ENCODE peak calls at places on chromosomes 13 and 19, in eight cellular contexts. Z is stimulated activated CD4-positive, alpha-beta T cell treated with anti-CD3 and anti-CD28 coated beads, Interleukin-2, amount 100 ng/mL, for 48 hours; E is H9; B is AG08396; T is cardiac septum; V is immature natural killer cell; G is GM23248; H is ovary. D is an unnamed sample.
A peak's percentile ranks its signal among the peaks of the same experiment; 100 is the strongest.

GRCh38 chr13:51355217-51355616 is 15.7 kb downstream of the SERPINE3 start:
- DNase-seq in V (no peak), Z (no peak), E (no peak), B (no peak), H (no peak), T (no peak), G (no peak), D (no peak)

GRCh38 chr19:9914001-9914314 is 22.4 kb downstream of the OLFM2 start:
- DNase-seq in V (no peak), T (no peak), Z (no peak), B (peak; percentile 54), E (peak; percentile 55), G (no peak), H (no peak), D (no peak)

GRCh38 chr19:7953060-7953459 is 9.6 kb upstream of the TIMM44 start:
- DNase-seq in G (peak; percentile 44), V (no peak), Z (no peak), H (no peak), T (no peak), B (no peak), E (no peak), D (no peak)

GRCh38 chr19:38550376-38550775 is 67.4 kb downstream of the MAP4K1 start:
- DNase-seq in E (no peak), V (no peak), H (no peak), G (no peak), Z (no peak), B (no peak), T (no peak), D (no peak)

GRCh38 chr13:99812611-99813010 is 159.0 kb downstream of the ZIC5 start:
- DNase-seq in G (peak; percentile 60), H (no peak), E (no peak), Z (no peak), B (peak; percentile 35), V (no peak), T (no peak), D (no peak)

GRCh38 chr13:111184685-111185401 is 69.7 kb downstream of the ARHGEF7 start:
- DNase-seq in H (no peak), G (no peak), T (no peak), B (no peak), E (no peak), V (peak; percentile 73), Z (no peak), D (peak; percentile 96)

GRCh38 chr13:113126265-113127150 is 3.9 kb downstream of the F10 start:
- DNase-seq in E (no peak), B (no peak), Z (no peak), V (no peak), G (no peak), T (peak; percentile 68), H (no peak), D (no peak)

GRCh38 chr13:44331912-44332840 is 41.4 kb upstream of the SERP2 start:
- DNase-seq in B (peak; percentile 35), G (peak; percentile 72), V (no peak), Z (no peak), H (peak; percentile 85), E (no peak), T (peak; percentile 85), D (no peak)

GRCh38 chr19:28609091-28609755 is 603.7 kb downstream of the UQCRFS1 start:
- DNase-seq in Z (no peak), T (no peak), G (no peak), H (no peak), V (no peak), B (no peak), E (no peak), D (no peak)

GRCh38 chr19:35901055-35901644 is 810 bp upstream of the NFKBID start:
- DNase-seq in B (peak; percentile 82), V (no peak), Z (no peak), T (no peak), E (no peak), H (no peak), G (peak; percentile 88), D (no peak)

GRCh38 chr13:64158910-64159309 is 2743.3 kb upstream of the PCDH20 start:
- DNase-seq in B (no peak), E (no peak), T (no peak), Z (no peak), V (no peak), G (peak; percentile 6), H (no peak), D (no peak)

GRCh38 chr19:41744850-41745249 is 10.5 kb upstream of the CEACAM6 start:
- DNase-seq in T (no peak), H (no peak), B (no peak), V (no peak), E (no peak), Z (no peak), G (no peak), D (no peak)

GRCh38 chr19:12052057-12052570 is 647 bp downstream of the ZNF878 start:
- DNase-seq in B (peak; percentile 19), V (no peak), H (no peak), E (no peak), T (no peak), Z (no peak), G (peak; percentile 48), D (no peak)

GRCh38 chr13:71285700-71286099 is 581.3 kb downstream of the DACH1 start:
- DNase-seq in G (no peak), B (no peak), E (no peak), T (no peak), Z (no peak), H (no peak), V (no peak), D (no peak)

GRCh38 chr13:69970521-69970920 is 137.1 kb upstream of the ATXN8OS start:
- DNase-seq in H (no peak), B (no peak), E (peak; percentile 26), G (no peak), V (no peak), Z (no peak), T (no peak), D (no peak)

GRCh38 chr13:26179344-26179743 is 42.8 kb downstream of the RNF6 start:
- DNase-seq in G (no peak), E (no peak), H (no peak), T (no peak), V (no peak), B (no peak), Z (no peak), D (no peak)

GRCh38 chr19:11373166-11373884 is 1.1 kb upstream of the SWSAP1 start:
- DNase-seq in Z (no peak), V (no peak), H (no peak), G (peak; percentile 42), B (no peak), T (no peak), E (peak; percentile 74), D (no peak)

GRCh38 chr19:31339405-31339804 is 9.8 kb downstream of the TSHZ3 start:
- DNase-seq in H (no peak), E (peak; percentile 21), B (no peak), T (no peak), V (no peak), G (no peak), Z (no peak), D (no peak)

GRCh38 chr19:3420244-3420755 is 53.9 kb downstream of the NFIC start:
- DNase-seq in T (no peak), G (no peak), V (no peak), H (no peak), E (no peak), B (no peak), Z (no peak), D (no peak)

GRCh38 chr13:35979378-35979911 is 151.7 kb downstream of the DCLK1 start:
- DNase-seq in V (no peak), G (peak; percentile 96), B (peak; percentile 84), E (no peak), H (peak; percentile 61), T (no peak), Z (no peak), D (no peak)

GRCh38 chr19:22620912-22621311 is 13.2 kb upstream of the ZNF492 start:
- DNase-seq in H (no peak), B (no peak), G (no peak), E (no peak), T (peak; percentile 50), V (no peak), Z (no peak), D (no peak)

GRCh38 chr19:51339313-51339686 is 2.6 kb downstream of the VSIG10L start:
- DNase-seq in T (no peak), E (peak; percentile 87), Z (peak; percentile 36), V (no peak), G (no peak), H (no peak), B (no peak), D (no peak)

GRCh38 chr13:65497265-65497664 is 1732.9 kb downstream of the PCDH9 start:
- DNase-seq in E (no peak), B (peak; percentile 1), G (no peak), T (no peak), V (no peak), H (no peak), Z (no peak), D (no peak)

GRCh38 chr13:51502206-51502651 is 49.4 kb upstream of the INTS6 start:
- DNase-seq in B (peak; percentile 20), V (no peak), H (no peak), T (no peak), G (peak; percentile 68), Z (peak; percentile 15), E (no peak), D (no peak)

GRCh38 chr13:50934735-50935419 is 25.3 kb downstream of the RNASEH2B start:
- DNase-seq in G (no peak), Z (no peak), V (no peak), T (no peak), B (no peak), H (no peak), E (no peak), D (no peak)

GRCh38 chr13:29791508-29791907 is 58.9 kb downstream of the UBL3 start:
- DNase-seq in V (no peak), B (no peak), E (no peak), G (no peak), Z (no peak), T (no peak), H (no peak), D (no peak)

GRCh38 chr19:30512748-30513389 is 140.7 kb downstream of the ZNF536 start:
- DNase-seq in G (peak; percentile 3), E (no peak), Z (no peak), B (no peak), V (no peak), T (peak; percentile 5), H (no peak), D (no peak)

GRCh38 chr13:23941216-23941615 is 43.9 kb upstream of the C1QTNF9B start:
- DNase-seq in T (no peak), V (no peak), B (no peak), E (no peak), Z (no peak), G (no peak), H (no peak), D (no peak)

GRCh38 chr13:90015565-90016507 is 1331.7 kb upstream of the MIR17HG start:
- DNase-seq in G (no peak), B (no peak), E (no peak), T (no peak), V (no peak), H (no peak), Z (no peak), D (no peak)

GRCh38 chr13:32022292-32022691 is 9.3 kb upstream of the FRY start:
- DNase-seq in T (no peak), V (no peak), Z (no peak), G (no peak), E (no peak), B (no peak), H (no peak), D (no peak)

GRCh38 chr19:50720921-50721291 is 1.3 kb upstream of the SHANK1 start:
- DNase-seq in V (no peak), B (peak; percentile 78), E (no peak), T (no peak), G (peak; percentile 94), H (no peak), Z (no peak), D (peak; percentile 77)

GRCh38 chr13:74696148-74696922 is 562.1 kb upstream of the KLF12 start:
- DNase-seq in G (no peak), V (no peak), T (no peak), H (no peak), E (no peak), B (no peak), Z (no peak), D (no peak)

GRCh38 chr19:5045956-5046338 is 77.0 kb downstream of the KDM4B start:
- DNase-seq in B (no peak), Z (no peak), H (no peak), T (no peak), V (no peak), G (no peak), E (no peak), D (no peak)

GRCh38 chr13:44884076-44884729 is 105.1 kb downstream of the NUFIP1 start:
- DNase-seq in B (peak; percentile 64), T (no peak), Z (no peak), H (no peak), V (no peak), G (peak; percentile 90), E (no peak), D (no peak)

D was measured in Jurkat, Clone E6-1.